ENCODE peak calls at places on chromosome 12, in four cellular contexts. G is IMR-90, W is mesendoderm, I is H1. E is an unnamed sample.

GRCh38 chr12:90245396-90245795 is 536.8 kb upstream of the ATP2B1 start:
- DNase-seq in G (no peak), I (no peak), W (no peak), E (no peak)

GRCh38 chr12:60148831-60149230 is 553.0 kb downstream of the SLC16A7 start:
- DNase-seq in I (no peak), W (no peak), G (peak), E (no peak)

GRCh38 chr12:129379076-129379804 is 524.6 kb downstream of the TMEM132D start:
- DNase-seq in W (no peak), I (no peak), G (no peak), E (no peak)

GRCh38 chr12:121894633-121895032 is 6.0 kb downstream of the PSMD9 start:
- DNase-seq in I (no peak), W (peak), G (peak), E (peak)

GRCh38 chr12:87943666-87944065 is 85.5 kb downstream of the C12orf50 start:
- DNase-seq in I (no peak), W (no peak), G (no peak), E (no peak)

GRCh38 chr12:54606556-54606955 is 18.1 kb upstream of the PPP1R1A start:
- DNase-seq in G (no peak), I (no peak), W (peak), E (peak)

GRCh38 chr12:65854629-65855028 is 30.3 kb downstream of the HMGA2 start:
- DNase-seq in I (no peak), W (no peak), G (peak), E (no peak)

GRCh38 chr12:65742481-65742971 is 81.8 kb upstream of the HMGA2 start:
- DNase-seq in I (no peak), W (peak), G (peak), E (no peak)

GRCh38 chr12:93533310-93533709 is 39.2 kb upstream of the SOCS2 start:
- DNase-seq in I (no peak), W (no peak), G (no peak), E (no peak)

GRCh38 chr12:30613119-30613830 is 82.4 kb downstream of the IPO8 start:
- DNase-seq in G (peak), W (no peak), I (no peak), E (no peak)

GRCh38 chr12:49675137-49675536 is 32.1 kb downstream of the FMNL3 start:
- DNase-seq in I (no peak), G (no peak), W (no peak), E (no peak)

GRCh38 chr12:20342111-20342510 is 26.2 kb upstream of the PDE3A start:
- DNase-seq in G (peak), I (no peak), W (no peak), E (no peak)

GRCh38 chr12:131003676-131004075 is 50.0 kb downstream of the ADGRD1 start:
- DNase-seq in G (no peak), I (no peak), W (no peak), E (no peak)

GRCh38 chr12:115232455-115233156 is 548.6 kb upstream of the TBX3 start:
- DNase-seq in W (no peak), I (no peak), G (peak), E (no peak)

GRCh38 chr12:604956-605355 is 58.3 kb downstream of the NINJ2 start:
- DNase-seq in W (no peak), I (no peak), G (no peak), E (no peak)

GRCh38 chr12:106084048-106084671 is 54.6 kb downstream of the NUAK1 start:
- DNase-seq in G (peak), I (peak), W (peak), E (peak)

GRCh38 chr12:52361553-52361952 is 5.7 kb downstream of the KRT85 start:
- DNase-seq in G (no peak), I (no peak), W (no peak), E (no peak)

GRCh38 chr12:93572712-93573551 is 457 bp downstream of the SOCS2 start:
- DNase-seq in W (peak), I (no peak), G (peak), E (peak)

GRCh38 chr12:132474237-132474741 is 15.7 kb upstream of the FBRSL1 start:
- DNase-seq in G (no peak), W (no peak), I (no peak), E (no peak)

GRCh38 chr12:69821032-69821431 is 4.0 kb upstream of the MYRFL start:
- DNase-seq in W (no peak), I (no peak), G (no peak), E (no peak)

GRCh38 chr12:53441040-53441833 is at the start of gene PRR13:
- DNase-seq in I (peak), W (peak), G (peak), E (peak)

GRCh38 chr12:8030189-8030588 is 2.3 kb upstream of the FOXJ2 start:
- DNase-seq in I (no peak), W (no peak), G (no peak), E (no peak)

GRCh38 chr12:27493260-27493935 is 30.6 kb upstream of the PPFIBP1 start:
- DNase-seq in I (no peak), G (peak), W (peak), E (no peak)

GRCh38 chr12:52235001-52235760 is 2.1 kb downstream of the KRT7 start:
- DNase-seq in W (no peak), I (no peak), G (no peak), E (no peak)

GRCh38 chr12:1595026-1595561 is 713 bp upstream of the FBXL14 start:
- DNase-seq in W (no peak), G (no peak), I (no peak), E (no peak)

GRCh38 chr12:96368233-96368632 is 32.0 kb downstream of the CDK17 start:
- DNase-seq in G (no peak), W (peak), I (no peak), E (no peak)

GRCh38 chr12:96366255-96366654 is 34.0 kb downstream of the CDK17 start:
- DNase-seq in W (no peak), I (no peak), G (no peak), E (no peak)

GRCh38 chr12:96368687-96369086 is 31.6 kb downstream of the CDK17 start:
- DNase-seq in G (no peak), W (no peak), I (no peak), E (no peak)

GRCh38 chr12:96364092-96364700 is 36.0 kb downstream of the CDK17 start:
- DNase-seq in W (no peak), I (no peak), G (no peak), E (no peak)

GRCh38 chr12:96365604-96366230 is 34.5 kb downstream of the CDK17 start:
- DNase-seq in G (no peak), I (no peak), W (no peak), E (no peak)
- H3K56ac ChIP-seq in G (no peak), I (no peak), W (no peak), E (no peak)

GRCh38 chr12:26318661-26319068 is 123.3 kb downstream of the SSPN start:
- DNase-seq in W (peak), G (peak), I (peak), E (no peak)

GRCh38 chr12:26319511-26319910 is 124.1 kb downstream of the SSPN start:
- DNase-seq in G (peak), W (peak), I (peak), E (no peak)

GRCh38 chr12:26317942-26318565 is 122.7 kb downstream of the SSPN start:
- DNase-seq in G (peak), W (no peak), I (no peak), E (no peak)
- H3K4ac ChIP-seq in G (peak), W (no peak), I (no peak), E (no peak)

DNA sequence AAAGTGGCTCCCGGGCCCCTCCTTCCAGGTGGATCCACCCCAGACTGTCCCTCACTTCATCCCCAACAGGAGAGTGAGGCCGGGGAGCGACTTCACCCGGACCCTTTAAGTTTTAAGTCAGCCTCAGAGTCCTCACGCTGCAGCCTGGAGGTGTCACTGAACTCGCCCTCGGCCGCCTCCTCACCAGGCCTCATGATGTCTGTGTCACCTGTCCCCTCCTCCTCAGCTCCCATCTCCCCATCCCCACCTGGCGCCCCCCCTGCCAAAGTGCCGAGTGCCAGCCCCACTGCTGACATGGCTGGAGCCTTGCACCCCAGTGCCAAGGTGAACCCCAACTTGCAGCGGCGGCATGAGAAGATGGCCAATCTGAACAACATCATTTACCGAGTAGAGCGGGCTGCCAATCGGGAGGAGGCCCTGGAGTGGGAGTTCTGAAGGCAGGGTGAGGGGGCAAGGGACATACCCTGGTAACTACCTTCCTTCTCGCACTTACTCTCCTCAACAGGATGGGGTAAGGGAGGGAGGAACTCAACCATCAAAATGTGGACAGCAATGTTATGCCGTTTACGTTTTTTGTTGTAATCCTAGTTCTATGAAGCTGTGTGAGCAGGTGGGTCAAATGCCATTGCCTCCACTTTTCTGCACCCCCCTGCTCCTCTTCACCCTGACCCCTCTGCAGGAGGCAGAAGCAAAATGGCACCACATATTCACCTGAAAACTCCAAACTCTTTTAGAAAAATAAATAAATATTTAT is 20.8 kb downstream of the PHETA1 start:
- DNase-seq in I (no peak), W (no peak), G (no peak), E (no peak)
- H2AK5ac ChIP-seq in I (no peak), W (no peak), G (no peak), E (no peak)

GRCh38 chr12:113640837-113641236 is 169.2 kb upstream of the LHX5 start:
- DNase-seq in W (no peak), G (no peak), I (no peak), E (no peak)

GRCh38 chr12:113630625-113631024 is 159.0 kb upstream of the LHX5 start:
- DNase-seq in I (no peak), G (no peak), W (no peak), E (no peak)

GRCh38 chr12:113633678-113634332 is 162.1 kb upstream of the LHX5 start:
- DNase-seq in I (no peak), W (no peak), G (no peak), E (no peak)

GRCh38 chr12:113639474-113639873 is 167.8 kb upstream of the LHX5 start:
- DNase-seq in I (no peak), W (no peak), G (no peak), E (no peak)

GRCh38 chr12:113634982-113635381 is 163.3 kb upstream of the LHX5 start:
- DNase-seq in I (no peak), W (no peak), G (no peak), E (no peak)
- H3K56ac ChIP-seq in I (no peak), W (no peak), G (no peak), E (no peak)

DNA sequence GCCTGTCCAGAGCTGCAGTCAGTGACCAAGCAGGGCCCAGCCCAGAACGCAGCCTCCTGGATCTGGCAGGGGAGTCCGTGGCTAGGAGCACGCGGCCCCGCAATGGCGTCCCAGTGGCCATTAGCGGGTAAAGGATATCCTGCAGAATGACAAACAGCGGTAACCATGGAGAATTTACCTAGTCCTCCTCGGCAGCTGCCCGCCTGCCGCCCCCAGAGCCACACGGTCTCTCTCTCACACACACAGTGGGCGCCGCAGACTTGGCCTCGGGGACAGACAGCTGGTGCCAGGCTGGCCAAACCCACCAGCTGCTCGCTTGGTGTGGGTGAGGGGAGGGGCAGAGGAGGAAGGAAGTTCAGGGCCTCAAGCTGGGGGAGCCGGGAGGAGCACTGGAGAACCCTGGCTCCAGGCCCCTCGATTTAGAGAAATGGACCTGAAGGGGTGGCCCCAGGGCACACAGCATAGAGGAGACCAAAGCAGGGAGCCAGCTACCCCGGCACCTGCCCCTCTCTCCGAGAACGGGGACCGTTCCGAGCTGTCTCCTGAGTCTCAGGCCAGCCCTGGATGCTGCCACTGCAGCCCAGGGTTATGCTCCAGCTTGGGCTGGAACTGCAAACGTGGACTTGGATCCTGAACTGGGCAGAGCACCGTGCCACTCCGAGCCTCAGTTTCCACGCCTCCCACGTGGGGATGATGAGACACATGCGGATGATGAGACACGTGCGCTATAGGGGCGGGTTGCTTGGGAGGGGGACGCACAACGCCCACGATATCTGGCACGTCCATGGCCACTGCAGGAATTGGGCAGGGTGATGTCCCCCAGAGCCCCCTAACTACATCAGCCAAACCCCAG is 3.4 kb downstream of the CDK2AP1 start:
- DNase-seq in I (no peak), G (no peak), W (no peak), E (no peak)
- H3K4ac ChIP-seq in I (peak), G (peak), W (no peak), E (no peak)

E was measured in H9.